ENCODE peak calls at places on chromosomes 7 and 10, in six cellular contexts. D is heart left ventricle, S is adrenal gland, N is H9, W is A673, P is DND-41. C is an unnamed sample. For H3K27me3, the result is how much of the 10 kb centered on the place peaks cover.

GRCh38 chr7:44145419-44145968 is 4.4 kb upstream of the MYL7 start:
- DNase-seq in W (no peak), N (peak), D (no peak), P (no peak), S (no peak), C (peak)

GRCh38 chr10:34047389-34047788 is 712.9 kb upstream of the NRP1 start:
- DNase-seq in N (no peak), W (no peak), P (no peak), D (no peak), S (no peak), C (no peak)

GRCh38 chr10:86518781-86519180 is 2.8 kb downstream of the WAPL start:
- DNase-seq in W (no peak), P (no peak), S (no peak), D (no peak), N (no peak), C (no peak)

GRCh38 chr7:78510580-78511188 is 712.1 kb downstream of the PHTF2 start:
- DNase-seq in D (no peak), P (peak), N (peak), S (peak), W (peak), C (no peak)

GRCh38 chr10:61970182-61971015 is 68.9 kb downstream of the ARID5B start:
- DNase-seq in P (no peak), D (no peak), W (peak), N (no peak), S (no peak), C (no peak)

GRCh38 chr7:27165089-27165654 is at the start of gene HOXA9:
- DNase-seq in S (peak), D (no peak), N (no peak), P (no peak), W (no peak), C (no peak)

GRCh38 chr10:113978802-113979201 is 64.9 kb upstream of the ADRB1 start:
- DNase-seq in S (no peak), W (no peak), D (no peak), P (no peak), N (no peak), C (no peak)

GRCh38 chr10:86671419-86671818 is 3.1 kb downstream of the LDB3 start:
- DNase-seq in W (no peak), P (no peak), N (no peak), D (no peak), S (no peak), C (no peak)

GRCh38 chr10:102396251-102396650 is 746 bp downstream of the NFKB2 start:
- DNase-seq in P (no peak), W (no peak), D (no peak), S (no peak), N (no peak), C (peak)

GRCh38 chr7:150323682-150324365 is 479 bp upstream of the ACTR3C start:
- DNase-seq in D (no peak), W (peak), N (no peak), S (no peak), P (peak), C (no peak)

GRCh38 chr7:50656141-50656895 is 91.1 kb upstream of the DDC start:
- DNase-seq in P (no peak), N (no peak), D (no peak), S (no peak), W (no peak), C (no peak)

GRCh38 chr7:70678621-70679251 is 453.2 kb upstream of the GALNT17 start:
- DNase-seq in D (no peak), W (no peak), P (peak), N (no peak), S (no peak), C (no peak)

GRCh38 chr10:24974978-24975377 is 22.6 kb upstream of the PRTFDC1 start:
- DNase-seq in P (no peak), W (no peak), S (peak), N (no peak), D (peak), C (no peak)

GRCh38 chr7:158447206-158448171 is 140.1 kb downstream of the PTPRN2 start:
- DNase-seq in P (no peak), D (no peak), W (no peak), N (peak), S (no peak), C (no peak)

GRCh38 chr10:65611592-65611991 is 1314.2 kb upstream of the LRRTM3 start:
- DNase-seq in D (no peak), S (no peak), P (no peak), N (no peak), W (no peak), C (no peak)

GRCh38 chr7:128343554-128344430 is at the start of gene RBM28:
- DNase-seq in S (peak), W (peak), N (peak), D (peak), P (peak), C (peak)

GRCh38 chr7:151507806-151508205 is 11.9 kb downstream of the RHEB start:
- DNase-seq in D (no peak), S (no peak), P (no peak), W (no peak), N (no peak), C (no peak)

GRCh38 chr7:46127805-46128204 is 206.7 kb upstream of the IGFBP3 start:
- DNase-seq in W (no peak), D (no peak), S (no peak), N (no peak), P (no peak), C (no peak)

GRCh38 chr10:116044722-116045374 is 228.2 kb downstream of the GFRA1 start:
- DNase-seq in S (no peak), W (no peak), P (no peak), N (no peak), D (peak), C (no peak)

GRCh38 chr7:631291-631711 is 95.2 kb upstream of the DNAAF5 start:
- DNase-seq in N (no peak), W (no peak), P (no peak), D (no peak), S (no peak), C (no peak)

GRCh38 chr10:91296471-91296870 is 76.0 kb downstream of the PCGF5 start:
- DNase-seq in D (no peak), N (no peak), P (no peak), W (peak), S (no peak), C (no peak)

GRCh38 chr10:58414270-58415041 is 29.2 kb downstream of the TFAM start:
- DNase-seq in S (no peak), W (peak), D (no peak), P (no peak), N (no peak), C (no peak)

GRCh38 chr10:69333205-69333604 is 54.9 kb downstream of the HK1 start:
- DNase-seq in N (peak), P (no peak), D (no peak), S (no peak), W (peak), C (no peak)
- TF ChIP-seq CTCF in N (peak), P (no peak), D (no peak), S (no peak), W (peak), C (no peak)

GRCh38 chr7:6382797-6383196 is 65.0 kb downstream of the DAGLB start:
- DNase-seq in S (no peak), N (no peak), D (no peak), P (no peak), W (no peak), C (no peak)
- H3K27ac ChIP-seq in S (no peak), N (no peak), D (no peak), P (no peak), W (no peak), C (no peak)

GRCh38 chr7:80960228-80960627 is 41.4 kb upstream of the SEMA3C start:
- DNase-seq in S (no peak), N (no peak), D (no peak), P (no peak), W (no peak), C (no peak)
- H3K27me3 ChIP-seq in S (under half), N (under half), D (under half), P (under half), W (under half), C (under half)

DNA sequence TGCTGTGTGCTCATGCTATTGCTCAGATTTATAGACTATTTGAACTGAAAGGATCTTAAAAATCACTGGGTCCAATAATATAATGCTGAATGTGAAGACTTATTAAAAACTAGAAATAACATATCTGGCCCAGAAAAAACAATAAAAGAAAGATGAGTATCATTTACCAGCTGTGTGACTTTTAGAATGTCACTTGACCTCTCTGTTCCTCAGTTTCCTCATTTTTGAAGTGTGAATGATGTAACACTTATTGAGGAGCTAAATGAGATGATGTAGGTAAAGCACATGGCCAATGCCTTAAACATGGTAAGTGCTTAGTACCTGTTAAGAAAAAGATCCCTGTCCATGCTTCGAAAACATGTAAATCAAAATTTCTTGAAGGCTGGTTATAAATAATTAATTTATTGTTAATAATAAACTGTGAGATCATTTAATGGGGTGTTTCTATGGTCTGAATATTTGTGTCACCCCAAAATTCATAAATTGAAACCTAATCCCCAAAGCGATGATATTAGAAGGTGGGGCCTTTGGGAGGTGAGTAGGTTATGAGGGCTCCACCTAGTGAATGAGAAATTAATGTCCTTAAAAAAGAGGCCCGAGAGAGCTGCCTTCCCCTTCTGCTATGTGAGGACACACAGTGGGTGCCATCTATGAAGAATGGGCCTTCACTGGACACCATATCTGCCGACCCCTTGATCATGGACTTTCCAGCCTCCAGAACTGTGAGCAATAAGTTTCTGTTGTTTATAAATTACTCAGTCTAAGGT is 13.0 kb downstream of the DNTT start:
- DNase-seq in S (no peak), W (no peak), N (no peak), P (no peak), D (no peak), C (no peak)
- TF ChIP-seq CTCF in S (no peak), W (no peak), N (no peak), P (peak), D (no peak), C (no peak)

DNA sequence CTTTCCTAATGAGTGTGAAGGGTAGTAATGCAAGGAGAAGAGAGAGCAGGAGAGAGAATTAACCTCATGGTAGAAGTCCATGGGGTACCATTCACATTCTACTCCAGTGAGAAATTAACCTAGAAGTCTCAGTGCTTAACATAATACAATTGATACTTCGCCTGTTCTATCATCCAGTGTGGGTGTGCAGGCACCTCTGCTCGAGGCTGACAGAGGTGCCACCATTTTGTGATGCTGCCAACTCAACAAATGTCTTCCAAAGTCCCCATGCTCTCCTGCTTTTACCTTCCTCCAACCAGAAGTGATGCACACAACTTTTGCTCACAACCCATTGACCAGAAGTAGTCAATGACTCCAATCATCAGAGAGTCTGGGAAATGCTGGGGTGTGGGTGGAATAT is 118.3 kb upstream of the LAMB4 start:
- DNase-seq in S (no peak), W (no peak), P (no peak), D (no peak), N (no peak), C (no peak)
- H3K27ac ChIP-seq in S (no peak), W (no peak), P (no peak), D (no peak), N (no peak), C (no peak)

GRCh38 chr10:99540339-99540672 is 7.6 kb downstream of the NKX2-3 start:
- DNase-seq in N (peak), P (no peak), D (no peak), S (no peak), W (no peak), C (no peak)

GRCh38 chr10:99539120-99539519 is 6.4 kb downstream of the NKX2-3 start:
- DNase-seq in W (no peak), P (no peak), D (no peak), S (no peak), N (no peak), C (no peak)

GRCh38 chr10:99540673-99541531 is 8.2 kb downstream of the NKX2-3 start:
- DNase-seq in D (no peak), W (no peak), S (no peak), N (peak), P (no peak), C (no peak)

GRCh38 chr10:99538287-99538917 is 5.7 kb downstream of the NKX2-3 start:
- DNase-seq in P (no peak), D (no peak), W (no peak), N (peak), S (no peak), C (no peak)

GRCh38 chr10:99539820-99540219 is 7.1 kb downstream of the NKX2-3 start:
- DNase-seq in S (no peak), P (no peak), D (no peak), W (no peak), N (no peak), C (no peak)
- H3K27me3 ChIP-seq in S (half or more), P (under half), D (half or more), W (half or more), N (half or more), C (half or more)

GRCh38 chr10:120599202-120599724 is 142.2 kb downstream of the PLPP4 start:
- DNase-seq in P (no peak), N (no peak), D (no peak), S (no peak), W (no peak), C (no peak)

GRCh38 chr10:120597902-120598301 is 140.9 kb downstream of the PLPP4 start:
- DNase-seq in S (no peak), D (no peak), W (no peak), P (no peak), N (no peak), C (no peak)

GRCh38 chr10:120598377-120598776 is 141.3 kb downstream of the PLPP4 start:
- DNase-seq in D (no peak), W (no peak), S (no peak), N (peak), P (no peak), C (no peak)

GRCh38 chr10:120601999-120602398 is 145.0 kb downstream of the PLPP4 start:
- DNase-seq in P (no peak), D (no peak), N (no peak), W (no peak), S (no peak), C (no peak)

DNA sequence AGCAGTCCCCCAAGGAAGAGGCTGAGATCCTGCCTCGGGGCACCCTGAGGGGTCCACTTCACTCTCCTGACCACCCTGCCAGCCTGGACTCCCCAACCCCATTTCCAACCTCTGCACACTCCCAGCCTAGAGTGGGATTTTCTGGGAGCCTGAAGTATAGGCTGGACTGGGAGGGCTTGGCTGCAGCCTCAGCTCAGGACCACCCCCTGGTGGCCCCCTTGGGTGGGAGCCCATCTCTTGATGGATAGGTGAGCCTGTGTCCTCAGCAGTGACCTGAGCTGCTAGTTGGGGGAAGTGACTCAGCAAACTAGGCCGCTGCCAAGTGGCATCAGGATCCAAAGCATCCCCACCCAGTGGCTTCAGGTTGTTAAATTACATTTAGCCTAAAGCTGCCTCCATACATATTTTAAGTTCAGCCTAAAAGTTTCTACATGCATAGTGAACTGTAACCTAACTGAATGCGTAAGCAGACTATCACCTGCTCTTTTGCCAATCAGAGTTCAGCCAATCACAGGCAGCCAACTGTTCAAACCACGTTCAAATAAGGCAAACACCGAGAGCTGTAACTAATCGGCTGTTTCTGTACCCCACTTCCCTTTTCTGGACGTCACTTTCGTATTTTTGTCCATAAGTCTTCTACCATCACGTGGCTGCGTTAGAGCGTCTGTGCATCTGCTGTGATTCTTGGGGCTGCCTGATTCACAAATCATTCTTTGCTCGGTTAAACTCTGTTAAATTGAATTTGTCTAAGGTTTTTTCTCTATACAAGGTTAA is 144.0 kb downstream of the PLPP4 start:
- DNase-seq in P (peak), W (peak), D (no peak), S (no peak), N (peak), C (no peak)
- TF ChIP-seq CTCF in P (peak), W (peak), D (no peak), S (no peak), N (peak), C (no peak)

GRCh38 chr10:26737730-26738129 is 40.2 kb downstream of the PDSS1 start:
- DNase-seq in W (no peak), D (no peak), S (no peak), P (no peak), N (no peak), C (no peak)
- H3K27ac ChIP-seq in W (no peak), D (no peak), S (no peak), P (no peak), N (no peak), C (no peak)

DNA sequence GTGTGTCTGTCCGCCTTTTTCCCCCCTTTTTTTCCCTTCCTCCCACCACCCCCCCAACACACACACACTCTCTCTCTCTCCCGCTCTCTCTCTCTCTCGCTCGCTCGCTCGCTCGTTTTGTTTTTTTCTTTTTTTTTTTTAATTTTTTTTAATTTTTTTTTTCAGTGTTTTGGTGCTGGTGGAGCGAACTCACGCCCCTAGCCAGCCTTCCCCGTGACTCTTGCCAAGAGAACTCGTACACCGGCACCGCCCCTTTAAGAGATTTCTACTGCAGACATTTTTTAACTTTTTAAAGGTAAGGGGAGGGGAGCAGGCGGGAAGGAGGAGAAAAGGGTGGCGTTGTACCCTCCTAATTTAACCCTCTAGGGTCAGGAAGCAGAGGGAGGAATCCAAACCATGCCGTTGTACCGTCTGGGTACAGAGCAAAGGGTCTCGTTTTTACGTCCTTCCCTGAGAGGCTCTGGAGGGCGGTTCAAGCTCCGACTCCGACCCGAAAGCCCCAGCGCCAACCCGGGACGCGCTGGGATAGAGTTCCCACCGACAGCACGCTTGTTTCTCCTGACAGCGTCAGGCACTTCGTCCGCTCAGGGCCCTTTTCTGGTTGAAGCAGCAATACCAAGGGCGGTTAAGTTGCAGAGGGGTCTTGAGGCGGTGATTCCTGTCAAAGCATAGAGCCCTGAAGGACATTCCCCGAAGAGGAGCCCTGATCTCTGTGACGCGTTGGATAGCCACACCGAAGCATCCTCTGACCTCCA is 397 bp upstream of the HPSE2 start:
- DNase-seq in N (peak), P (no peak), S (no peak), D (no peak), W (peak), C (no peak)
- H3K27me3 ChIP-seq in N (under half), P (under half), S (half or more), D (half or more), W (half or more), C (half or more)

C was measured in CD4-positive, alpha-beta T cell.